ENCODE peak calls at places on chromosomes 11 and 22, in nine cellular contexts. One of them, this sample, is unnamed.

GRCh38 chr22:48895831-48896765 is 931.6 kb downstream of the BRD1 start:
- DNase-seq in ELR: no peak
- DNase-seq in GDM1: no peak
- DNase-seq in epithelial cell of prostate: no peak
- DNase-seq in amniotic stem cell: no peak
- DNase-seq in myocyte: no peak
- DNase-seq in D341Med: peak; percentile 15
- DNase-seq in PC-9: no peak
- DNase-seq in CD4-positive, alpha-beta T cell: no peak
- DNase-seq in this sample: no peak

GRCh38 chr11:575324-575995 is 810 bp upstream of the PHRF1 start:
- DNase-seq in ELR: peak; percentile 34
- DNase-seq in amniotic stem cell: no peak
- DNase-seq in PC-9: no peak
- DNase-seq in myocyte: peak; percentile 20
- DNase-seq in CD4-positive, alpha-beta T cell: no peak
- DNase-seq in D341Med: peak; percentile 98
- DNase-seq in GDM1: no peak
- DNase-seq in epithelial cell of prostate: no peak
- DNase-seq in this sample: peak; percentile 62

GRCh38 chr11:7587712-7588111 is 73.9 kb downstream of the PPFIBP2 start:
- DNase-seq in ELR: no peak
- DNase-seq in CD4-positive, alpha-beta T cell: no peak
- DNase-seq in myocyte: no peak
- DNase-seq in PC-9: no peak
- DNase-seq in GDM1: no peak
- DNase-seq in D341Med: no peak
- DNase-seq in amniotic stem cell: no peak
- DNase-seq in epithelial cell of prostate: no peak
- DNase-seq in this sample: no peak

GRCh38 chr11:62122076-62122475 is 1.7 kb upstream of the INCENP start:
- DNase-seq in PC-9: no peak
- DNase-seq in GDM1: no peak
- DNase-seq in amniotic stem cell: no peak
- DNase-seq in ELR: peak; percentile 32
- DNase-seq in myocyte: no peak
- DNase-seq in D341Med: no peak
- DNase-seq in epithelial cell of prostate: no peak
- DNase-seq in CD4-positive, alpha-beta T cell: no peak
- DNase-seq in this sample: no peak

GRCh38 chr22:29803190-29803589 is 34.9 kb downstream of the ASCC2 start:
- DNase-seq in D341Med: no peak
- DNase-seq in myocyte: no peak
- DNase-seq in CD4-positive, alpha-beta T cell: no peak
- DNase-seq in ELR: no peak
- DNase-seq in amniotic stem cell: no peak
- DNase-seq in PC-9: no peak
- DNase-seq in GDM1: no peak
- DNase-seq in epithelial cell of prostate: no peak
- DNase-seq in this sample: no peak

GRCh38 chr11:129458756-129459535 is 83.3 kb downstream of the BARX2 start:
- DNase-seq in D341Med: no peak
- DNase-seq in myocyte: no peak
- DNase-seq in CD4-positive, alpha-beta T cell: no peak
- DNase-seq in PC-9: no peak
- DNase-seq in epithelial cell of prostate: peak; percentile 76
- DNase-seq in GDM1: no peak
- DNase-seq in ELR: no peak
- DNase-seq in amniotic stem cell: no peak
- DNase-seq in this sample: no peak

GRCh38 chr22:27906241-27906640 is 12.8 kb downstream of the PITPNB start:
- DNase-seq in PC-9: no peak
- DNase-seq in epithelial cell of prostate: no peak
- DNase-seq in amniotic stem cell: no peak
- DNase-seq in CD4-positive, alpha-beta T cell: no peak
- DNase-seq in GDM1: no peak
- DNase-seq in ELR: no peak
- DNase-seq in myocyte: no peak
- DNase-seq in D341Med: no peak
- DNase-seq in this sample: no peak

GRCh38 chr11:73454987-73455386 is 78.8 kb downstream of the RELT start:
- DNase-seq in myocyte: no peak
- DNase-seq in GDM1: no peak
- DNase-seq in CD4-positive, alpha-beta T cell: no peak
- DNase-seq in D341Med: no peak
- DNase-seq in ELR: no peak
- DNase-seq in epithelial cell of prostate: no peak
- DNase-seq in amniotic stem cell: no peak
- DNase-seq in PC-9: no peak
- DNase-seq in this sample: no peak

GRCh38 chr11:95414217-95414616 is 183.2 kb upstream of the SESN3 start:
- DNase-seq in ELR: no peak
- DNase-seq in myocyte: no peak
- DNase-seq in PC-9: no peak
- DNase-seq in D341Med: no peak
- DNase-seq in GDM1: no peak
- DNase-seq in amniotic stem cell: no peak
- DNase-seq in CD4-positive, alpha-beta T cell: no peak
- DNase-seq in epithelial cell of prostate: no peak
- DNase-seq in this sample: no peak

GRCh38 chr11:84069048-84069447 is 782.9 kb upstream of the CCDC90B start:
- DNase-seq in CD4-positive, alpha-beta T cell: no peak
- DNase-seq in epithelial cell of prostate: no peak
- DNase-seq in amniotic stem cell: no peak
- DNase-seq in myocyte: no peak
- DNase-seq in GDM1: no peak
- DNase-seq in D341Med: no peak
- DNase-seq in ELR: no peak
- DNase-seq in PC-9: no peak
- DNase-seq in this sample: no peak

GRCh38 chr11:2886191-2886894 is 768 bp upstream of the CDKN1C start:
- DNase-seq in PC-9: no peak
- DNase-seq in amniotic stem cell: no peak
- DNase-seq in myocyte: peak; percentile 50
- DNase-seq in GDM1: no peak
- DNase-seq in epithelial cell of prostate: no peak
- DNase-seq in ELR: no peak
- DNase-seq in D341Med: peak; percentile 63
- DNase-seq in CD4-positive, alpha-beta T cell: no peak
- DNase-seq in this sample: peak; percentile 44

GRCh38 chr11:126834149-126834548 is 166.4 kb downstream of the KIRREL3 start:
- DNase-seq in PC-9: peak; percentile 18
- DNase-seq in amniotic stem cell: peak; percentile 29
- DNase-seq in GDM1: no peak
- DNase-seq in ELR: peak; percentile 89
- DNase-seq in D341Med: no peak
- DNase-seq in epithelial cell of prostate: no peak
- DNase-seq in myocyte: peak; percentile 55
- DNase-seq in CD4-positive, alpha-beta T cell: no peak
- DNase-seq in this sample: no peak

GRCh38 chr11:44268073-44268806 is 41.7 kb downstream of the ALX4 start:
- DNase-seq in PC-9: no peak
- DNase-seq in D341Med: no peak
- DNase-seq in ELR: no peak
- DNase-seq in GDM1: no peak
- DNase-seq in amniotic stem cell: no peak
- DNase-seq in myocyte: no peak
- DNase-seq in CD4-positive, alpha-beta T cell: no peak
- DNase-seq in epithelial cell of prostate: no peak
- DNase-seq in this sample: no peak

GRCh38 chr22:41966607-41967240 is 2.5 kb upstream of the SEPTIN3 start:
- DNase-seq in CD4-positive, alpha-beta T cell: no peak
- DNase-seq in amniotic stem cell: peak; percentile 67
- DNase-seq in GDM1: peak; percentile 60
- DNase-seq in D341Med: peak; percentile 69
- DNase-seq in myocyte: peak; percentile 82
- DNase-seq in epithelial cell of prostate: peak; percentile 43
- DNase-seq in PC-9: peak; percentile 59
- DNase-seq in ELR: peak; percentile 97
- DNase-seq in this sample: peak; percentile 95

GRCh38 chr11:7471071-7471470 is 14.2 kb upstream of the OLFML1 start:
- DNase-seq in ELR: no peak
- DNase-seq in CD4-positive, alpha-beta T cell: no peak
- DNase-seq in amniotic stem cell: no peak
- DNase-seq in GDM1: no peak
- DNase-seq in myocyte: no peak
- DNase-seq in PC-9: no peak
- DNase-seq in epithelial cell of prostate: no peak
- DNase-seq in D341Med: no peak
- DNase-seq in this sample: peak; percentile 73

GRCh38 chr22:39519681-39520053 is 695 bp upstream of the ATF4 start:
- DNase-seq in myocyte: no peak
- DNase-seq in ELR: peak; percentile 76
- DNase-seq in PC-9: no peak
- DNase-seq in epithelial cell of prostate: no peak
- DNase-seq in amniotic stem cell: no peak
- DNase-seq in CD4-positive, alpha-beta T cell: no peak
- DNase-seq in GDM1: peak; percentile 50
- DNase-seq in D341Med: peak; percentile 74
- DNase-seq in this sample: peak; percentile 51

GRCh38 chr11:75400110-75400865 is 970 bp downstream of the RPS3 start:
- DNase-seq in D341Med: no peak
- DNase-seq in ELR: peak; percentile 45
- DNase-seq in PC-9: no peak
- DNase-seq in GDM1: no peak
- DNase-seq in myocyte: peak; percentile 19
- DNase-seq in amniotic stem cell: no peak
- DNase-seq in CD4-positive, alpha-beta T cell: no peak
- DNase-seq in epithelial cell of prostate: no peak
- DNase-seq in this sample: no peak

GRCh38 chr11:554824-555499 is 5.6 kb downstream of the LMNTD2 start:
- DNase-seq in epithelial cell of prostate: no peak
- DNase-seq in ELR: peak; percentile 68
- DNase-seq in D341Med: peak; percentile 89
- DNase-seq in GDM1: peak; percentile 43
- DNase-seq in PC-9: peak; percentile 54
- DNase-seq in myocyte: peak; percentile 58
- DNase-seq in amniotic stem cell: no peak
- DNase-seq in CD4-positive, alpha-beta T cell: peak; percentile 80
- DNase-seq in this sample: peak; percentile 83

GRCh38 chr11:125348704-125349635 is 147.1 kb downstream of the FEZ1 start:
- DNase-seq in CD4-positive, alpha-beta T cell: peak; percentile 23
- DNase-seq in epithelial cell of prostate: no peak
- DNase-seq in D341Med: peak; percentile 79
- DNase-seq in myocyte: peak; percentile 67
- DNase-seq in PC-9: peak; percentile 33
- DNase-seq in GDM1: no peak
- DNase-seq in amniotic stem cell: peak; percentile 22
- DNase-seq in ELR: peak; percentile 47
- DNase-seq in this sample: peak; percentile 8

GRCh38 chr11:2814751-2815150 is 70.8 kb downstream of the CDKN1C start:
- DNase-seq in myocyte: peak; percentile 47
- DNase-seq in PC-9: no peak
- DNase-seq in epithelial cell of prostate: no peak
- DNase-seq in GDM1: no peak
- DNase-seq in ELR: no peak
- DNase-seq in amniotic stem cell: no peak
- DNase-seq in CD4-positive, alpha-beta T cell: no peak
- DNase-seq in D341Med: no peak
- DNase-seq in this sample: no peak

GRCh38 chr22:43823911-43824665 is 12.0 kb upstream of the EFCAB6 start:
- DNase-seq in PC-9: no peak
- DNase-seq in D341Med: no peak
- DNase-seq in GDM1: no peak
- DNase-seq in CD4-positive, alpha-beta T cell: no peak
- DNase-seq in amniotic stem cell: no peak
- DNase-seq in myocyte: no peak
- DNase-seq in ELR: no peak
- DNase-seq in epithelial cell of prostate: no peak
- DNase-seq in this sample: no peak

GRCh38 chr11:122068096-122068495 is 47.9 kb downstream of the BLID start:
- DNase-seq in ELR: no peak
- DNase-seq in CD4-positive, alpha-beta T cell: no peak
- DNase-seq in epithelial cell of prostate: no peak
- DNase-seq in amniotic stem cell: no peak
- DNase-seq in D341Med: no peak
- DNase-seq in PC-9: no peak
- DNase-seq in GDM1: no peak
- DNase-seq in myocyte: no peak
- DNase-seq in this sample: no peak

GRCh38 chr11:85269109-85269508 is 358.0 kb downstream of the DLG2 start:
- DNase-seq in CD4-positive, alpha-beta T cell: no peak
- DNase-seq in epithelial cell of prostate: no peak
- DNase-seq in ELR: no peak
- DNase-seq in GDM1: no peak
- DNase-seq in PC-9: no peak
- DNase-seq in myocyte: no peak
- DNase-seq in amniotic stem cell: no peak
- DNase-seq in D341Med: no peak
- DNase-seq in this sample: no peak

GRCh38 chr22:22897036-22897435 is 9.4 kb downstream of the IGLL5 start:
- DNase-seq in PC-9: no peak
- DNase-seq in GDM1: no peak
- DNase-seq in CD4-positive, alpha-beta T cell: no peak
- DNase-seq in ELR: no peak
- DNase-seq in epithelial cell of prostate: no peak
- DNase-seq in amniotic stem cell: no peak
- DNase-seq in myocyte: peak; percentile 94
- DNase-seq in D341Med: no peak
- DNase-seq in this sample: no peak

GRCh38 chr22:39522567-39523300 is 2.4 kb downstream of the ATF4 start:
- DNase-seq in amniotic stem cell: no peak
- DNase-seq in ELR: peak; percentile 80
- DNase-seq in myocyte: peak; percentile 95
- DNase-seq in D341Med: no peak
- DNase-seq in epithelial cell of prostate: no peak
- DNase-seq in GDM1: no peak
- DNase-seq in PC-9: peak; percentile 22
- DNase-seq in CD4-positive, alpha-beta T cell: no peak
- DNase-seq in this sample: peak; percentile 77

GRCh38 chr11:27234043-27234668 is 128.9 kb downstream of the CCDC34 start:
- DNase-seq in GDM1: no peak
- DNase-seq in D341Med: no peak
- DNase-seq in CD4-positive, alpha-beta T cell: no peak
- DNase-seq in ELR: peak; percentile 81
- DNase-seq in amniotic stem cell: peak; percentile 57
- DNase-seq in epithelial cell of prostate: no peak
- DNase-seq in PC-9: peak; percentile 8
- DNase-seq in myocyte: peak; percentile 100
- DNase-seq in this sample: peak; percentile 68

GRCh38 chr11:8290122-8290810 is 26.6 kb upstream of the LMO1 start:
- DNase-seq in amniotic stem cell: no peak
- DNase-seq in D341Med: peak; percentile 60
- DNase-seq in ELR: no peak
- DNase-seq in myocyte: no peak
- DNase-seq in CD4-positive, alpha-beta T cell: no peak
- DNase-seq in GDM1: no peak
- DNase-seq in epithelial cell of prostate: no peak
- DNase-seq in PC-9: no peak
- DNase-seq in this sample: no peak

GRCh38 chr11:72737341-72737740 is 14.9 kb downstream of the ARAP1 start:
- DNase-seq in CD4-positive, alpha-beta T cell: no peak
- DNase-seq in ELR: no peak
- DNase-seq in amniotic stem cell: no peak
- DNase-seq in myocyte: no peak
- DNase-seq in GDM1: no peak
- DNase-seq in epithelial cell of prostate: no peak
- DNase-seq in PC-9: no peak
- DNase-seq in D341Med: no peak
- DNase-seq in this sample: no peak

GRCh38 chr11:70205049-70205725 is 2.1 kb downstream of the FADD start:
- DNase-seq in GDM1: no peak
- DNase-seq in PC-9: peak; percentile 64
- DNase-seq in ELR: no peak
- DNase-seq in epithelial cell of prostate: no peak
- DNase-seq in myocyte: no peak
- DNase-seq in amniotic stem cell: no peak
- DNase-seq in CD4-positive, alpha-beta T cell: no peak
- DNase-seq in D341Med: no peak
- DNase-seq in this sample: no peak

GRCh38 chr11:57668467-57668890 is 565 bp downstream of the ZDHHC5 start:
- DNase-seq in D341Med: no peak
- DNase-seq in CD4-positive, alpha-beta T cell: no peak
- DNase-seq in amniotic stem cell: no peak
- DNase-seq in PC-9: no peak
- DNase-seq in myocyte: no peak
- DNase-seq in GDM1: no peak
- DNase-seq in ELR: peak; percentile 44
- DNase-seq in epithelial cell of prostate: no peak
- DNase-seq in this sample: peak; percentile 47

GRCh38 chr11:116110356-116110755 is 606.1 kb upstream of the CADM1 start:
- DNase-seq in myocyte: no peak
- DNase-seq in amniotic stem cell: no peak
- DNase-seq in PC-9: no peak
- DNase-seq in GDM1: no peak
- DNase-seq in CD4-positive, alpha-beta T cell: no peak
- DNase-seq in D341Med: no peak
- DNase-seq in epithelial cell of prostate: no peak
- DNase-seq in ELR: no peak
- DNase-seq in this sample: no peak

This sample was measured in trophoblast cell.